ENCODE peak calls at places on chromosomes 4 and X, in ten cellular contexts. F is amniotic stem cell, J is NCI-H1092, A is Caki2, V is amygdala, M is ELR, H is glutamatergic neuron, Q is Right ventricle myocardium inferior, Y is left cardiac atrium, D is aorta. K is an unnamed sample.

GRCh38 chr4:43374352-43374751 is 481.8 kb downstream of the GRXCR1 start:
- DNase-seq in H (no peak), D (no peak), M (no peak), J (no peak), Y (no peak), V (no peak), A (no peak), F (no peak), Q (no peak), K (no peak)

GRCh38 chr4:25178838-25179261 is 18.6 kb upstream of the SEPSECS start:
- DNase-seq in F (no peak), A (no peak), Y (no peak), J (no peak), H (no peak), D (no peak), V (no peak), M (no peak), Q (no peak), K (no peak)

GRCh38 chr4:38275331-38275821 is 315.2 kb downstream of the PTTG2 start:
- DNase-seq in Q (no peak), Y (no peak), A (peak), V (no peak), F (no peak), M (no peak), J (no peak), D (no peak), H (no peak), K (no peak)

GRCh38 chrX:103376979-103377324 is 614 bp downstream of the BEX3 start:
- DNase-seq in M (peak), A (peak), Q (no peak), Y (no peak), F (no peak), H (peak), V (peak), D (no peak), J (peak), K (no peak)

GRCh38 chrX:155071694-155072215 is 447 bp downstream of the BRCC3 start:
- DNase-seq in Q (peak), A (no peak), Y (no peak), H (peak), M (peak), D (no peak), F (no peak), J (no peak), V (no peak), K (no peak)

GRCh38 chrX:85243761-85244410 is at the start of the genes SATL1 and ZNF711:
- DNase-seq in H (peak), A (peak), F (no peak), V (peak), J (peak), M (no peak), Y (peak), D (peak), Q (peak), K (no peak)

GRCh38 chr4:83889802-83890201 is 353.9 kb downstream of the GPAT3 start:
- DNase-seq in A (peak), V (no peak), Y (no peak), Q (no peak), H (no peak), F (peak), J (no peak), D (no peak), M (peak), K (no peak)

GRCh38 chrX:129769467-129770154 is 10.1 kb upstream of the SASH3 start:
- DNase-seq in M (no peak), J (no peak), A (no peak), H (no peak), V (no peak), F (no peak), D (no peak), Q (peak), Y (no peak), K (no peak)

GRCh38 chr4:90727938-90728337 is 600.7 kb downstream of the CCSER1 start:
- DNase-seq in H (no peak), Q (no peak), M (no peak), A (peak), D (no peak), V (no peak), F (no peak), J (no peak), Y (no peak), K (no peak)

GRCh38 chr4:76579596-76580375 is 144.8 kb downstream of the SHROOM3 start:
- DNase-seq in D (no peak), F (no peak), H (no peak), Y (no peak), J (no peak), A (no peak), M (no peak), V (no peak), Q (no peak), K (no peak)

GRCh38 chrX:138921031-138921430 is 209.5 kb upstream of the FGF13 start:
- DNase-seq in A (no peak), Q (no peak), Y (no peak), J (no peak), D (no peak), F (no peak), H (no peak), V (no peak), M (no peak), K (no peak)

GRCh38 chrX:48025561-48025960 is 18.8 kb downstream of the SPACA5 start:
- DNase-seq in J (peak), D (no peak), V (peak), F (no peak), H (peak), M (peak), Y (no peak), A (peak), Q (no peak), K (no peak)

GRCh38 chr4:122980860-122981259 is 58.5 kb upstream of the NUDT6 start:
- DNase-seq in A (no peak), D (no peak), H (no peak), M (no peak), J (no peak), Y (no peak), F (no peak), V (no peak), Q (no peak), K (no peak)

GRCh38 chrX:70033348-70033747 is 16.4 kb downstream of the AWAT2 start:
- DNase-seq in F (no peak), A (no peak), Y (no peak), J (no peak), Q (no peak), D (no peak), M (peak), H (peak), V (no peak), K (no peak)

GRCh38 chr4:84171871-84172270 is 327.2 kb downstream of the NKX6-1 start:
- DNase-seq in F (no peak), J (no peak), Q (no peak), A (no peak), M (no peak), V (no peak), H (no peak), Y (no peak), D (no peak), K (no peak)

GRCh38 chr4:88743696-88744095 is 46.1 kb upstream of the NAP1L5 start:
- DNase-seq in V (no peak), M (peak), F (peak), D (no peak), Q (no peak), Y (no peak), J (no peak), A (no peak), H (no peak), K (no peak)

GRCh38 chrX:68018248-68019203 is 414.8 kb downstream of the OPHN1 start:
- DNase-seq in F (no peak), M (peak), Y (no peak), Q (no peak), D (peak), V (no peak), J (peak), H (peak), A (peak), K (no peak)

GRCh38 chrX:104922206-104922621 is 298.3 kb downstream of the TEX13A start:
- DNase-seq in Q (no peak), A (peak), D (peak), H (peak), M (peak), V (no peak), F (no peak), Y (peak), J (peak), K (no peak)

GRCh38 chrX:140526138-140526537 is 21.3 kb upstream of the SOX3 start:
- DNase-seq in Q (no peak), H (no peak), Y (no peak), A (no peak), F (no peak), V (no peak), D (no peak), J (no peak), M (peak), K (no peak)

K was measured in SIG-M5.